ENCODE peak calls at places on chromosomes 6 and 20, in eight cellular contexts. L is HTR-8/SVneo; X is ELR; N is mucosa of gallbladder; D is mesothelial cell of epicardium; J is CD8-positive, alpha-beta memory T cell; K is NCI-H1436 treated with DMSO at 0.1 percent for 48 hours; E is fibroblast of lung. H is an unnamed sample.

GRCh38 chr6:54747955-54748354 is 98.6 kb upstream of the FAM83B start:
- DNase-seq in D (no peak), J (no peak), E (no peak), N (no peak), L (no peak), X (peak), K (no peak), H (no peak)

GRCh38 chr6:25312703-25313102 is 33.5 kb downstream of the CARMIL1 start:
- DNase-seq in J (no peak), K (no peak), E (peak), D (no peak), L (peak), N (no peak), X (peak), H (no peak)

GRCh38 chr6:30889138-30889885 is 5.0 kb downstream of the DDR1 start:
- DNase-seq in E (no peak), L (no peak), X (no peak), K (no peak), N (no peak), D (no peak), J (no peak), H (no peak)

GRCh38 chr6:41894366-41895299 is 542 bp downstream of the USP49 start:
- DNase-seq in K (peak), L (peak), N (no peak), D (peak), J (no peak), X (peak), E (no peak), H (no peak)

GRCh38 chr20:44580581-44581268 is 1.7 kb upstream of the PKIG start:
- DNase-seq in X (no peak), N (no peak), J (no peak), D (no peak), E (no peak), L (no peak), K (no peak), H (no peak)

GRCh38 chr6:41780623-41781301 is at the start of gene PRICKLE4:
- DNase-seq in D (peak), N (peak), X (peak), J (no peak), K (no peak), E (no peak), L (no peak), H (peak)

GRCh38 chr6:137832110-137832509 is 34.9 kb upstream of the TNFAIP3 start:
- DNase-seq in D (no peak), K (no peak), N (no peak), J (no peak), X (peak), L (peak), E (peak), H (no peak)

GRCh38 chr20:36460648-36461599 is 80.4 kb upstream of the MYL9 start:
- DNase-seq in K (peak), J (peak), E (peak), D (peak), N (peak), X (peak), L (peak), H (peak)

GRCh38 chr6:131251593-131252204 is 116.4 kb downstream of the AKAP7 start:
- DNase-seq in J (no peak), N (no peak), X (no peak), K (no peak), D (no peak), L (no peak), E (no peak), H (no peak)

GRCh38 chr20:19858972-19859371 is 100.9 kb downstream of the RIN2 start:
- DNase-seq in L (no peak), J (no peak), X (peak), N (no peak), K (no peak), D (no peak), E (no peak), H (no peak)

GRCh38 chr6:24882835-24883555 is 52.8 kb downstream of the RIPOR2 start:
- DNase-seq in E (no peak), J (no peak), N (no peak), D (no peak), X (no peak), L (no peak), K (no peak), H (no peak)

GRCh38 chr20:63536241-63536977 is 767 bp downstream of the PTK6 start:
- DNase-seq in L (no peak), K (no peak), X (peak), D (no peak), E (peak), N (no peak), J (no peak), H (no peak)

GRCh38 chr20:46261456-46262253 is 46.6 kb downstream of the CDH22 start:
- DNase-seq in L (no peak), X (no peak), J (no peak), E (no peak), K (no peak), N (no peak), D (no peak), H (no peak)

H was measured in right lobe of liver.